ENCODE peak calls at places on chromosomes 12 and 14, in seven cellular contexts. E, X, Q, K, J, S and N are unnamed samples.
A peak's percentile ranks its signal among the peaks of the same experiment; 100 is the strongest.

GRCh38 chr12:117052386-117053049 is 46.7 kb downstream of the TESC start:
- DNase-seq in S (no peak), Q (no peak), K (no peak), J (no peak), E (no peak), X (no peak), N (no peak)

GRCh38 chr14:68440776-68441175 is 352.1 kb downstream of the ZFP36L1 start:
- DNase-seq in X (no peak), K (no peak), E (no peak), J (no peak), Q (no peak), S (no peak), N (no peak)

GRCh38 chr12:42291680-42292079 is 34.2 kb downstream of the ZCRB1 start:
- DNase-seq in K (no peak), Q (no peak), J (no peak), S (no peak), X (no peak), E (no peak), N (no peak)

GRCh38 chr12:43789941-43790340 is 16.2 kb downstream of the TWF1 start:
- DNase-seq in J (no peak), E (peak; percentile 78), K (no peak), X (no peak), Q (peak; percentile 17), S (peak; percentile 39), N (no peak)

GRCh38 chr12:76020281-76020680 is 11.3 kb downstream of the PHLDA1 start:
- DNase-seq in K (peak; percentile 75), J (no peak), E (no peak), X (peak; percentile 69), S (peak; percentile 75), Q (no peak), N (no peak)

GRCh38 chr14:34055545-34055944 is 104.7 kb upstream of the EGLN3 start:
- DNase-seq in K (no peak), E (no peak), X (no peak), Q (no peak), J (no peak), S (no peak), N (no peak)

GRCh38 chr14:75158843-75159614 is 17.4 kb downstream of the TMED10 start:
- DNase-seq in Q (no peak), E (no peak), K (no peak), X (no peak), J (no peak), S (no peak), N (no peak)

GRCh38 chr12:53481957-53482586 is 17.2 kb downstream of the MAP3K12 start:
- DNase-seq in Q (no peak), E (no peak), J (no peak), K (no peak), X (no peak), S (peak; percentile 36), N (no peak)

GRCh38 chr14:104315625-104316024 is 177.2 kb downstream of the KIF26A start:
- DNase-seq in E (no peak), K (no peak), X (no peak), Q (no peak), S (no peak), J (no peak), N (no peak)

GRCh38 chr12:65565601-65566560 is 258.4 kb upstream of the HMGA2 start:
- DNase-seq in S (peak; percentile 96), Q (no peak), E (no peak), J (no peak), X (no peak), K (no peak), N (no peak)